ENCODE peak calls at places on chromosome 1, in nine cellular contexts. M is RWPE2; W is tibial artery; L is body of pancreas; D is thoracic aorta; J is CD4-positive, CD25-positive, alpha-beta regulatory T cell; U is CD8-positive, alpha-beta memory T cell; V is heart left ventricle; S is prostate gland. Y is an unnamed sample. For H3K4me1, the result is how much of the 10 kb centered on the place peaks cover.

GRCh38 chr1:160219062-160219929 is 14.1 kb downstream of the PEA15 start:
- DNase-seq in M (no peak), S (peak), V (peak), U (no peak), W (peak), D (no peak), J (no peak), L (peak), Y (peak)

GRCh38 chr1:154851392-154852177 is 18.5 kb downstream of the KCNN3 start:
- DNase-seq in D (no peak), L (no peak), J (no peak), W (no peak), V (no peak), S (no peak), U (no peak), M (no peak), Y (no peak)

GRCh38 chr1:63843884-63844283 is 70.1 kb downstream of the ROR1 start:
- DNase-seq in V (no peak), L (no peak), M (no peak), U (no peak), J (no peak), W (no peak), D (no peak), S (no peak), Y (no peak)

GRCh38 chr1:59261537-59261936 is 35.4 kb upstream of the FGGY start:
- DNase-seq in J (no peak), S (no peak), V (peak), W (no peak), L (no peak), M (no peak), D (no peak), U (no peak), Y (no peak)

GRCh38 chr1:93613895-93614294 is 67.7 kb downstream of the BCAR3 start:
- DNase-seq in V (peak), L (peak), W (peak), J (no peak), D (no peak), M (no peak), U (no peak), S (peak), Y (peak)

GRCh38 chr1:4324621-4325020 is 329.8 kb upstream of the AJAP1 start:
- DNase-seq in M (no peak), W (no peak), D (no peak), J (no peak), V (no peak), S (no peak), U (no peak), L (no peak), Y (no peak)

GRCh38 chr1:77068013-77068412 is 151.2 kb downstream of the PIGK start:
- DNase-seq in L (no peak), W (no peak), V (no peak), J (no peak), D (no peak), S (no peak), U (no peak), M (peak), Y (no peak)

GRCh38 chr1:241810769-241811402 is 37.1 kb upstream of the EXO1 start:
- DNase-seq in V (no peak), M (no peak), D (no peak), S (no peak), U (no peak), J (no peak), W (no peak), L (no peak), Y (no peak)

GRCh38 chr1:109293026-109293425 is 10.1 kb upstream of the PSRC1 start:
- DNase-seq in J (no peak), W (no peak), M (no peak), L (no peak), D (no peak), S (no peak), V (no peak), U (no peak), Y (no peak)

GRCh38 chr1:205570796-205571537 is 60.8 kb downstream of the ELK4 start:
- DNase-seq in U (no peak), S (no peak), V (no peak), D (no peak), J (no peak), M (no peak), L (no peak), W (no peak), Y (no peak)

GRCh38 chr1:167446946-167447345 is 71.4 kb downstream of the CD247 start:
- DNase-seq in V (no peak), U (no peak), W (no peak), D (no peak), M (no peak), J (no peak), S (no peak), L (no peak), Y (no peak)

GRCh38 chr1:53966794-53967193 is 20.6 kb downstream of the LRRC42 start:
- DNase-seq in S (no peak), D (no peak), U (no peak), W (no peak), J (no peak), L (no peak), V (no peak), M (no peak), Y (no peak)

GRCh38 chr1:160129046-160129445 is 13.5 kb downstream of the ATP1A2 start:
- DNase-seq in J (no peak), S (no peak), L (no peak), D (no peak), U (peak), M (no peak), W (no peak), V (no peak), Y (no peak)

GRCh38 chr1:214102907-214103306 is 115.1 kb downstream of the PROX1 start:
- DNase-seq in W (no peak), L (no peak), J (no peak), M (no peak), S (no peak), U (no peak), D (no peak), V (no peak), Y (no peak)

GRCh38 chr1:23597635-23598388 is 38.5 kb upstream of the ID3 start:
- DNase-seq in W (no peak), V (no peak), U (no peak), S (no peak), M (no peak), J (no peak), L (no peak), D (no peak), Y (no peak)
- H3K4me1 ChIP-seq in W (under half), V (under half), U (half or more), S (under half), M (under half), J (half or more), L (under half), D (under half), Y (under half)

GRCh38 chr1:51961231-51961630 is 29.3 kb downstream of the RAB3B start:
- DNase-seq in L (no peak), V (no peak), U (no peak), D (no peak), M (no peak), J (no peak), W (no peak), S (no peak), Y (no peak)
- H3K4me1 ChIP-seq in L (under half), V (under half), U (under half), D (under half), M (under half), J (under half), W (under half), S (under half), Y (under half)

DNA sequence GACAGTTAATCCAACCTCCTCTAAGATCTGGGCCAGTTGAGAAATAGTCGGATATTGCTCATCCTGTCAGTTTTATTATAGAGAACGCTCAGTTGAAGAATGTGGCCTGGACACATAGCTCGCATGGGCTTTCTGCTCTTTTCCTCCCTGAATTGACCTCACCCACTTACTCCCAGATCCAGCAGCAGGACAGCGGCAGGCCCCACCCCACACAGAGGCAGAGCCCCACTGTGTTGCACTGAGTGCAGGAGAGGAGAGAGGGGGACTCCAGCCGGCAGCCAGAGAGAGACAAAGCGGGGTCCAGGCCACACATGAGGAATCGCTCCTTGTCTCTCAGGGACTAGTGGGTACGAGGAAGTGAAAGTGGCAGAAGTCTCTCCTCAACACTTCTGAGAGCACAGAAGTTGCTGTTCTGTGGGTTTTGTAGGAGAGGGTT is 78.6 kb downstream of the LAMC1 start:
- DNase-seq in J (no peak), W (no peak), S (no peak), D (no peak), U (no peak), M (no peak), L (no peak), V (no peak), Y (no peak)
- H3K4me1 ChIP-seq in J (under half), W (half or more), S (under half), D (under half), U (under half), M (under half), L (under half), V (half or more), Y (under half)

GRCh38 chr1:210296682-210297081 is 32.0 kb upstream of the HHAT start:
- DNase-seq in J (no peak), D (no peak), U (no peak), S (no peak), L (no peak), M (no peak), W (no peak), V (no peak), Y (no peak)
- H3K4me1 ChIP-seq in J (under half), D (under half), U (under half), S (under half), L (under half), M (under half), W (under half), V (half or more), Y (under half)

GRCh38 chr1:22117851-22118250 is 25.0 kb downstream of the WNT4 start:
- DNase-seq in V (peak), M (no peak), D (no peak), S (no peak), J (no peak), W (no peak), U (peak), L (no peak), Y (no peak)
- H3K4me1 ChIP-seq in V (under half), M (under half), D (under half), S (under half), J (under half), W (under half), U (under half), L (under half), Y (under half)

GRCh38 chr1:16153110-16153998 is 2.5 kb downstream of the EPHA2 start:
- DNase-seq in U (no peak), D (no peak), M (no peak), L (no peak), W (no peak), J (no peak), V (no peak), S (no peak), Y (peak)

GRCh38 chr1:16158025-16158424 is 2.2 kb upstream of the EPHA2 start:
- DNase-seq in V (no peak), M (no peak), L (no peak), J (no peak), U (peak), D (no peak), S (no peak), W (no peak), Y (peak)

GRCh38 chr1:16156848-16157495 is 1.1 kb upstream of the EPHA2 start:
- DNase-seq in M (no peak), U (no peak), V (no peak), W (no peak), J (no peak), D (no peak), L (no peak), S (no peak), Y (peak)

GRCh38 chr1:16153999-16154673 is 1.7 kb downstream of the EPHA2 start:
- DNase-seq in M (no peak), D (no peak), U (no peak), V (no peak), W (no peak), L (no peak), S (no peak), J (no peak), Y (no peak)

GRCh38 chr1:16155537-16156410 is at the start of gene EPHA2:
- DNase-seq in J (no peak), W (peak), S (peak), V (peak), D (peak), U (no peak), M (peak), L (peak), Y (peak)
- H3K4me1 ChIP-seq in J (under half), W (under half), S (under half), V (under half), D (under half), U (half or more), M (under half), L (half or more), Y (under half)

Y was measured in right cardiac atrium.